ENCODE peak calls at places on chromosomes 12 and 14, in four cellular contexts. One of them, this sample, is unnamed.

GRCh38 chr12:98582093-98582492 is 11.4 kb upstream of the SLC25A3 start:
- DNase-seq in mesenchymal stem cell: no peak
- DNase-seq in germinal center: no peak
- DNase-seq in Kasumi-1: no peak
- DNase-seq in this sample: no peak

GRCh38 chr12:95177201-95177768 is 40.0 kb downstream of the FGD6 start:
- DNase-seq in mesenchymal stem cell: no peak
- DNase-seq in germinal center: no peak
- DNase-seq in Kasumi-1: no peak
- DNase-seq in this sample: no peak

GRCh38 chr12:24854017-24854416 is 94.9 kb downstream of the BCAT1 start:
- DNase-seq in mesenchymal stem cell: no peak
- DNase-seq in germinal center: no peak
- DNase-seq in Kasumi-1: no peak
- DNase-seq in this sample: peak

GRCh38 chr12:121626853-121627623 is 708 bp downstream of the ORAI1 start:
- DNase-seq in mesenchymal stem cell: peak
- DNase-seq in germinal center: peak
- DNase-seq in Kasumi-1: peak
- DNase-seq in this sample: peak

GRCh38 chr14:75428230-75429104 is 645 bp downstream of the JDP2 start:
- DNase-seq in mesenchymal stem cell: peak
- DNase-seq in germinal center: peak
- DNase-seq in Kasumi-1: no peak
- DNase-seq in this sample: no peak

GRCh38 chr12:84376320-84376719 is 536.3 kb downstream of the SLC6A15 start:
- DNase-seq in mesenchymal stem cell: no peak
- DNase-seq in germinal center: no peak
- DNase-seq in Kasumi-1: no peak
- DNase-seq in this sample: no peak

GRCh38 chr12:22333751-22334695 is 484 bp downstream of the ST8SIA1 start:
- DNase-seq in mesenchymal stem cell: no peak
- DNase-seq in germinal center: peak
- DNase-seq in Kasumi-1: peak
- DNase-seq in this sample: no peak

GRCh38 chr14:60505448-60505847 is 3.5 kb upstream of the SIX6 start:
- DNase-seq in mesenchymal stem cell: no peak
- DNase-seq in germinal center: no peak
- DNase-seq in Kasumi-1: no peak
- DNase-seq in this sample: no peak

GRCh38 chr14:76920572-76921175 is 94.5 kb downstream of the LRRC74A start:
- DNase-seq in mesenchymal stem cell: peak
- DNase-seq in germinal center: no peak
- DNase-seq in Kasumi-1: peak
- DNase-seq in this sample: no peak

GRCh38 chr14:76919811-76920571 is 93.8 kb downstream of the LRRC74A start:
- DNase-seq in mesenchymal stem cell: peak
- DNase-seq in germinal center: no peak
- DNase-seq in Kasumi-1: peak
- DNase-seq in this sample: peak

GRCh38 chr12:1630081-1630826 is 1.2 kb downstream of the WNT5B start:
- DNase-seq in mesenchymal stem cell: peak
- DNase-seq in germinal center: peak
- DNase-seq in Kasumi-1: peak
- DNase-seq in this sample: peak

This sample was measured in dermis blood vessel endothelial cell.